ENCODE peak calls at places on chromosomes 1 and 21, in five cellular contexts. V is adrenal gland, D is Peyer's patch, G is neuronal stem cell, E is SK-N-SH. C is an unnamed sample.

GRCh38 chr1:201933840-201934430 is 12.4 kb downstream of the LMOD1 start:
- DNase-seq in D (no peak), E (no peak), V (no peak), G (no peak), C (no peak)

GRCh38 chr1:55893155-55893554 is 678.0 kb upstream of the USP24 start:
- DNase-seq in E (no peak), G (no peak), V (no peak), D (no peak), C (no peak)

GRCh38 chr1:32907435-32907834 is 6.2 kb upstream of the TMEM54 start:
- DNase-seq in V (no peak), D (no peak), E (peak; percentile 6), G (no peak), C (peak; percentile 61)

GRCh38 chr21:14383596-14384210 is 757 bp upstream of the HSPA13 start:
- DNase-seq in D (no peak), E (no peak), G (peak; percentile 3), V (peak; percentile 15), C (no peak)

GRCh38 chr1:156896490-156897033 is 3.0 kb downstream of the PEAR1 start:
- DNase-seq in D (no peak), V (no peak), E (peak; percentile 46), G (no peak), C (no peak)

GRCh38 chr1:94422115-94422820 is 4.1 kb downstream of the ABCD3 start:
- DNase-seq in E (no peak), V (no peak), G (no peak), D (no peak), C (no peak)

GRCh38 chr21:29340228-29340627 is 41.5 kb downstream of the BACH1 start:
- DNase-seq in D (no peak), G (no peak), E (no peak), V (no peak), C (no peak)

GRCh38 chr1:12011998-12012397 is 7.3 kb upstream of the MIIP start:
- DNase-seq in E (no peak), V (no peak), D (no peak), G (no peak), C (no peak)

GRCh38 chr1:117826551-117827078 is 102.8 kb downstream of the GDAP2 start:
- DNase-seq in D (no peak), E (peak; percentile 9), G (no peak), V (peak; percentile 75), C (no peak)

GRCh38 chr1:7013833-7014639 is 228.8 kb downstream of the CAMTA1 start:
- DNase-seq in V (no peak), E (no peak), G (no peak), D (no peak), C (peak; percentile 10)

GRCh38 chr1:13749543-13750307 is 49.7 kb downstream of the PRDM2 start:
- DNase-seq in G (peak; percentile 51), E (no peak), V (peak; percentile 71), D (peak; percentile 88), C (no peak)

GRCh38 chr1:77757616-77758015 is 2.0 kb downstream of the USP33 start:
- DNase-seq in G (no peak), E (no peak), V (no peak), D (no peak), C (no peak)

GRCh38 chr21:37742532-37742931 is 173.7 kb downstream of the KCNJ6 start:
- DNase-seq in G (no peak), E (no peak), V (no peak), D (no peak), C (no peak)

GRCh38 chr1:167491586-167492408 is 26.5 kb downstream of the CD247 start:
- DNase-seq in D (no peak), G (no peak), E (no peak), V (no peak), C (no peak)

GRCh38 chr1:158246650-158247049 is 7.6 kb upstream of the CD1A start:
- DNase-seq in G (no peak), E (no peak), V (no peak), D (no peak), C (no peak)

GRCh38 chr21:32569261-32570230 is 15.8 kb downstream of the TCP10L start:
- DNase-seq in D (peak; percentile 79), E (peak; percentile 86), G (peak; percentile 79), V (peak; percentile 74), C (peak; percentile 83)

GRCh38 chr1:232751393-232752140 is 53.6 kb upstream of the MAP10 start:
- DNase-seq in V (no peak), E (no peak), G (no peak), D (no peak), C (no peak)

GRCh38 chr1:204990059-204990664 is 52.9 kb upstream of the CNTN2 start:
- DNase-seq in D (no peak), E (no peak), V (no peak), G (no peak), C (no peak)

GRCh38 chr1:94737124-94737998 is 82.8 kb upstream of the SLC44A3 start:
- DNase-seq in V (no peak), E (no peak), D (no peak), G (no peak), C (no peak)

GRCh38 chr1:10900691-10901090 is 104.2 kb upstream of the CASZ1 start:
- DNase-seq in E (no peak), G (no peak), V (no peak), D (no peak), C (peak; percentile 27)

GRCh38 chr1:176450526-176450925 is 12.4 kb upstream of the PAPPA2 start:
- DNase-seq in D (no peak), G (no peak), V (no peak), E (no peak), C (no peak)

GRCh38 chr1:244350027-244350426 is 101.7 kb downstream of the ADSS2 start:
- DNase-seq in D (no peak), V (no peak), G (no peak), E (no peak), C (no peak)

GRCh38 chr1:53896673-53897229 is 2.8 kb downstream of the DIO1 start:
- DNase-seq in E (no peak), G (no peak), D (no peak), V (peak; percentile 29), C (no peak)

GRCh38 chr1:186792870-186793581 is 35.7 kb upstream of the PLA2G4A start:
- DNase-seq in G (no peak), E (no peak), V (no peak), D (no peak), C (no peak)

GRCh38 chr21:28442624-28443023 is 550.1 kb downstream of the LTN1 start:
- DNase-seq in G (no peak), D (no peak), E (no peak), V (no peak), C (no peak)

GRCh38 chr1:108050134-108050533 is 85.2 kb upstream of the VAV3 start:
- DNase-seq in V (peak; percentile 26), D (no peak), E (no peak), G (no peak), C (no peak)
- H3K27ac ChIP-seq in V (peak overlapping the region; percentile 18), D (no peak overlapping the region), E (no peak overlapping the region), G (no peak overlapping the region), C (no peak overlapping the region)

GRCh38 chr1:5220881-5221280 is 566.5 kb downstream of the AJAP1 start:
- DNase-seq in V (no peak), D (no peak), E (no peak), G (no peak), C (no peak)

GRCh38 chr1:5225687-5226389 is 571.4 kb downstream of the AJAP1 start:
- DNase-seq in V (no peak), E (no peak), D (no peak), G (no peak), C (no peak)

GRCh38 chr1:5220421-5220820 is 566.0 kb downstream of the AJAP1 start:
- DNase-seq in V (no peak), E (no peak), G (no peak), D (no peak), C (no peak)

GRCh38 chr1:5222626-5223025 is 568.2 kb downstream of the AJAP1 start:
- DNase-seq in E (no peak), D (no peak), V (no peak), G (no peak), C (no peak)

GRCh38 chr1:5223266-5223665 is 568.9 kb downstream of the AJAP1 start:
- DNase-seq in E (no peak), G (no peak), V (no peak), D (no peak), C (no peak)
- H3K27ac ChIP-seq in E (no peak overlapping the region), G (no peak overlapping the region), V (no peak overlapping the region), D (no peak overlapping the region), C (no peak overlapping the region)

GRCh38 chr1:59739111-59739510 is 75.6 kb upstream of the HOOK1 start:
- DNase-seq in G (no peak), V (no peak), D (no peak), E (no peak), C (no peak)
- H3K27ac ChIP-seq in G (no peak overlapping the region), V (peak overlapping the region; percentile 76), D (no peak overlapping the region), E (peak overlapping the region; percentile 76), C (no peak overlapping the region)

DNA sequence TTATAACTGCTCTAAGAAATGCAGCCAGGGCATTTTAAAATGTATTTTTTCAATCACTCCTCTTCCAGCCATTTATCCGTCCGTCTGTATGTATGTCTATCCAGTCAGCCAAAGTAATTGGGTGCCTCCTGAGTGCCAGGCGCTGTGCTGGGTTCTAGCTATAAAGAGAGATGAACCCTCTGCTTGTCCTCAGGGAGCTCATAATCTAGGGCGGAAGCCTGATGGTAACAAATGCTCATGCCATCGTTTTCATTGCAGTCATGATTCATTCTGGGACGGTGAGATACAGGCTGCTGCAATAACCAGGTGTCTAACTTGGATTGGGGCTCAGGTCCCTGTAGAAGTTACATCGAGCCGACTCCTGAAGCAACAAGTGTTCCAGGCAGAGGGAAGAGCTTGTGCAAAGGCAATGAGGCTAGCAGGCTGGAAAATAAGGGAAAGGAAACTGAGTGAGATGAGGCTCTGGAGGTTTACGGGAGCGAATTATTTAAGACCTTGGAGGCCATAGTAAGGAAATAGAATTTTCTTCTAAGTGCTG is 11.6 kb downstream of the IFI6 start:
- DNase-seq in V (no peak), D (no peak), G (no peak), E (no peak), C (no peak)
- H3K27ac ChIP-seq in V (peak overlapping the region; percentile 90), D (peak overlapping the region; percentile 96), G (no peak overlapping the region), E (no peak overlapping the region), C (peak overlapping the region; percentile 84)

DNA sequence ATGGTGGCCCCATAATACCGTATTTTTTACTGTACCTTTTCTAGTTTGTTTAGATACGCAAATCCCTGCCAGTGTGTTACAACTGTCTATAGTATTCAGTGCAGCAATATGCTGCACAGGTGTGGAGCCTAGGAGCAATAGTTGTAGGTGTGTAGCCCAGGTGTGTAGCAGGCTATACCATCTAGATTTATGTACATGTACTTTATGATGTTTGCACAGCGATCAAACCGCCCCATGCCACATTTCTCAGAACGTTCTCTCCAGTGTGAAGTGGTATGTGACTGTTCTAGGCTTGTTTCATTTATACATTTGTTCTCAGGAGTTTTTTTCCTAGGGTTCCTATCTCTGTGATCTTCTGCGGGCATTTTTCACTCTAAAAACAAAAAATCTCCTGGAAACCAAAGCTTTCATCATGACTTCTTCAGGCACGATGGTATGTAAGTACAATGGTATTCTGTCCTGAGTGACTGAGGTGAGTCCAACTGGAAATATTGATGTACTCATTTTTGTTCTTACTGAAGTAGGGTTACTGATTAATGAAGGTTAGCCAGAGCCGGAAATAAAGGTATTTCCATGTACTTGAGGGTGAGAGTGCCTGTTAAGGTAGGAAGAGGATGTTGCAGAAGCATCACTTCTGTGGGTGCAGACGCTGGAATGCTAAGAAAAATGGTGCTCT is 153.0 kb downstream of the GABPA start:
- DNase-seq in V (no peak), E (no peak), D (no peak), G (no peak), C (peak; percentile 80)
- H3K27ac ChIP-seq in V (no peak overlapping the region), E (no peak overlapping the region), D (peak overlapping the region; percentile 57), G (no peak overlapping the region), C (peak overlapping the region; percentile 83)

GRCh38 chr1:223723351-223723904 is 11.1 kb downstream of the CAPN2 start:
- DNase-seq in E (no peak), G (no peak), V (no peak), D (no peak), C (no peak)
- H3K27ac ChIP-seq in E (no peak overlapping the region), G (no peak overlapping the region), V (peak overlapping the region; percentile 5), D (no peak overlapping the region), C (no peak overlapping the region)

GRCh38 chr1:21937372-21938121 is 437 bp upstream of the HSPG2 start:
- DNase-seq in G (peak; percentile 84), V (peak; percentile 86), D (peak; percentile 91), E (peak; percentile 99), C (peak; percentile 84)
- H3K27ac ChIP-seq in G (peak overlapping the region; percentile 22), V (peak overlapping the region; percentile 93), D (peak overlapping the region; percentile 95), E (peak overlapping the region; percentile 58), C (peak overlapping the region; percentile 65)

C was measured in colonic mucosa.